ENCODE peak calls at places on chromosomes 4 and X, in six cellular contexts. G, H, D, T, V and F are unnamed samples. For H3K36me3, the result is how much of the 10 kb centered on the place peaks cover.

GRCh38 chr4:187491421-187491820 is 504.1 kb upstream of the ZFP42 start:
- DNase-seq in G (no peak), D (no peak), V (no peak), T (no peak), H (no peak), F (no peak)

GRCh38 chr4:16779028-16779675 is 119.3 kb downstream of the LDB2 start:
- DNase-seq in G (no peak), T (no peak), H (no peak), D (no peak), V (peak), F (no peak)

GRCh38 chr4:140149851-140150635 is 3.9 kb downstream of the MAML3 start:
- DNase-seq in G (peak), H (peak), D (no peak), T (peak), V (peak), F (peak)

GRCh38 chr4:42397635-42398447 is 553 bp downstream of the SHISA3 start:
- DNase-seq in T (no peak), H (no peak), G (peak), D (no peak), V (peak), F (peak)

GRCh38 chr4:146472404-146472803 is 49.3 kb downstream of the SLC10A7 start:
- DNase-seq in V (no peak), H (no peak), T (peak), G (no peak), D (peak), F (no peak)

GRCh38 chr4:83599183-83599582 is 63.3 kb downstream of the GPAT3 start:
- DNase-seq in D (no peak), G (no peak), T (peak), H (no peak), V (peak), F (no peak)

GRCh38 chr4:184387351-184387750 is 87.0 kb downstream of the IRF2 start:
- DNase-seq in T (no peak), G (no peak), V (no peak), H (no peak), D (no peak), F (no peak)

GRCh38 chr4:112515278-112516075 is 503 bp downstream of the NEUROG2 start:
- DNase-seq in V (peak), T (peak), D (no peak), G (no peak), H (no peak), F (peak)

GRCh38 chrX:101744085-101744484 is 84.4 kb upstream of the ARMCX2 start:
- DNase-seq in H (no peak), T (no peak), V (peak), D (no peak), G (no peak), F (peak)

GRCh38 chrX:50913520-50913919 is 3.0 kb downstream of the BMP15 start:
- DNase-seq in V (no peak), G (no peak), T (no peak), H (no peak), D (no peak), F (no peak)

GRCh38 chrX:148634591-148634990 is 134.2 kb downstream of the AFF2 start:
- DNase-seq in V (no peak), T (no peak), G (no peak), H (no peak), D (no peak), F (no peak)

GRCh38 chr4:174427562-174428140 is 94.6 kb downstream of the HPGD start:
- DNase-seq in D (no peak), H (no peak), V (peak), G (no peak), T (no peak), F (no peak)

GRCh38 chrX:70969635-70970481 is 39.0 kb upstream of the SLC7A3 start:
- DNase-seq in H (no peak), V (no peak), T (peak), D (no peak), G (no peak), F (no peak)

GRCh38 chrX:16851827-16852226 is 18.3 kb downstream of the RBBP7 start:
- DNase-seq in V (no peak), D (no peak), G (no peak), T (no peak), H (no peak), F (no peak)

GRCh38 chr4:1792832-1793495 is at the start of gene FGFR3:
- DNase-seq in G (peak), H (no peak), V (peak), T (peak), D (no peak), F (peak)

GRCh38 chrX:80139564-80139963 is 125.0 kb downstream of the TBX22 start:
- DNase-seq in V (no peak), T (peak), G (no peak), D (no peak), H (no peak), F (no peak)

GRCh38 chrX:118612290-118612689 is 115.1 kb upstream of the IL13RA1 start:
- DNase-seq in D (no peak), H (no peak), T (no peak), G (no peak), V (no peak), F (no peak)

GRCh38 chr4:54539500-54540029 is 118.2 kb upstream of the KIT start:
- DNase-seq in V (peak), G (peak), T (peak), H (peak), D (peak), F (peak)

GRCh38 chr4:55397024-55397520 is 1.3 kb downstream of the TMEM165 start:
- DNase-seq in V (peak), H (no peak), G (no peak), T (peak), D (no peak), F (no peak)

GRCh38 chr4:9765091-9765490 is 16.3 kb upstream of the DRD5 start:
- DNase-seq in T (peak), V (peak), D (peak), G (no peak), H (no peak), F (peak)

GRCh38 chr4:155809835-155810234 is 51.0 kb downstream of the GUCY1B1 start:
- DNase-seq in D (peak), G (no peak), V (peak), T (peak), H (no peak), F (no peak)

GRCh38 chrX:118745570-118745969 is 18.2 kb downstream of the IL13RA1 start:
- DNase-seq in H (no peak), T (no peak), D (no peak), V (peak), G (no peak), F (no peak)

GRCh38 chr4:81606796-81607550 is 135.3 kb upstream of the RASGEF1B start:
- DNase-seq in G (no peak), V (peak), H (peak), D (no peak), T (peak), F (no peak)

DNA sequence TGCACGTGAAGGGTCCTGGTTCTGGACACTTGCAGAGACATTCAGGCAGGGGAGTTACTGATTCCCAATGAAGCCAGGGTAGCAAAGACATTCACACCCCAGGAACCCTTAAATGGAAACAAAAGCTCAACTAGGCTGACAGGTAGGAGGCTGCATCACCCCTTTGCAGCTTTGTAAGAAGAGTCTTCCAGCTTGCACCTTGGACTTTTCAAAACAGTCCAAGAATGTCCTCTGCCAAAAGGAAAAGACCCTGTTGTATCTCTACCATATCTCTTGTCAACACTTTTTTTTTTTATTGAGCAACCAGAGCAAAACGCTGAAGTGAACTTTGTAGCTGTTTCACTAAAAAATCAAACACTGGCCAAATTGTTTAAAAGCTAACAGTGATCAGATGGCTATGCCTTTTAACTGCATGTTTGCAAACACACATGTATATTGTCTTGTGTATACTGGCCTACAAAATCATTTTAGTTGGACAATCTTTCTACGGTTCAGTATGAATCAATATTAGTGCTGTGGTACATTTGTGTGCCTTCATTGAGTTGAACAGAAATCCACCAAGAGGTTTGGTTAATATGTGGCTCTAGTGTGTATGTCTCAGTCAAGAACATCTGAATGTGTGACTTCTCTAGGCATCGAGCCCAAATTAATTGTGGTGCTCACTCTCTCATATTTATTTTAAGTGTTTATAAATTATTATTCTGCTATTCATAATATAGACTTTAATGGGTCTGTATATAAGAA is 18.5 kb upstream of the WWC2 start:
- DNase-seq in G (no peak), V (no peak), D (no peak), T (no peak), H (no peak), F (no peak)
- H3K27ac ChIP-seq in G (no peak), V (no peak), D (no peak), T (no peak), H (no peak), F (no peak)

DNA sequence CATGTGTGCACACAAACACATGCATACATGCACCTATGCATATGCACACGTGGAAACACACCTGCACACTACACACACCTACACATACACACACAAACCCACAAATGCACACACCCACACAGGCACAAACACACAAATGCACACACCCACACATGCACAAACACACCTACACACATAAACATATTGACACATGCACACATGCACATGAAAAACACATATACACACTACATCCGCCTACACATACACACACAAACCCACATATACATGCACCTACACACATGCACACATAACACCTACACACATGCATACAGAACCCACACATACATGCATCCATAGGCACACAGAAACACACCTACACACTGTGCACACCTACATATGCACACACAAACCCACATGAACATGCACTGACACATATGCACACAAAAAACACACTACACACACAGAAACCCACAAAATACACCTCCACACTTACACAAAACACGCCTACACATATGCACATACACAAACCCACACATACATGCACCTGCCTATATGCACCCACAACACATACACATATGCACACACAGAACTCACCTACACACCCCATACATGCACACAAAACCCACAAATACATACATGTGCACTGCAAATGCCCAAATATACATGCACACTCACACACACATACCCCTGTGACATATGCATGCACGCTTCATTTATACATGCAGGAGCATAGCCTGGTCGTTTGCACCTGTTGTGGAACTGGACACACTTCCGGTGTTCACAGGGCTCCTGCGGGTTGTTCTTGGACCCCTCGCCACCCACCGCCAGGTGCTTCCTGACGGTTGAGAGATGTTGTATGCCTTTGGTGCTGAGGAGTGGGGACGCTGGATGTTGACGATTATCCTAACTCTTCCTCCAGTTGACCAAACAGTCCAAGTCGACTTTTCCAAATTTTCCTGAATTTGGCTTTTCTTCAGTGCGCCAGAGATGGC is 22.1 kb downstream of the CD99 start:
- DNase-seq in D (no peak), G (no peak), T (no peak), V (no peak), H (no peak), F (no peak)
- H3K36me3 ChIP-seq in D (under half), G (half or more), T (under half), V (under half), H (under half), F (under half)

GRCh38 chr4:127881565-127881869 is 824 bp downstream of the PLK4 start:
- DNase-seq in V (no peak), D (no peak), G (no peak), T (no peak), H (no peak), F (no peak)
- H3K27ac ChIP-seq in V (no peak), D (no peak), G (no peak), T (peak), H (no peak), F (no peak)

DNA sequence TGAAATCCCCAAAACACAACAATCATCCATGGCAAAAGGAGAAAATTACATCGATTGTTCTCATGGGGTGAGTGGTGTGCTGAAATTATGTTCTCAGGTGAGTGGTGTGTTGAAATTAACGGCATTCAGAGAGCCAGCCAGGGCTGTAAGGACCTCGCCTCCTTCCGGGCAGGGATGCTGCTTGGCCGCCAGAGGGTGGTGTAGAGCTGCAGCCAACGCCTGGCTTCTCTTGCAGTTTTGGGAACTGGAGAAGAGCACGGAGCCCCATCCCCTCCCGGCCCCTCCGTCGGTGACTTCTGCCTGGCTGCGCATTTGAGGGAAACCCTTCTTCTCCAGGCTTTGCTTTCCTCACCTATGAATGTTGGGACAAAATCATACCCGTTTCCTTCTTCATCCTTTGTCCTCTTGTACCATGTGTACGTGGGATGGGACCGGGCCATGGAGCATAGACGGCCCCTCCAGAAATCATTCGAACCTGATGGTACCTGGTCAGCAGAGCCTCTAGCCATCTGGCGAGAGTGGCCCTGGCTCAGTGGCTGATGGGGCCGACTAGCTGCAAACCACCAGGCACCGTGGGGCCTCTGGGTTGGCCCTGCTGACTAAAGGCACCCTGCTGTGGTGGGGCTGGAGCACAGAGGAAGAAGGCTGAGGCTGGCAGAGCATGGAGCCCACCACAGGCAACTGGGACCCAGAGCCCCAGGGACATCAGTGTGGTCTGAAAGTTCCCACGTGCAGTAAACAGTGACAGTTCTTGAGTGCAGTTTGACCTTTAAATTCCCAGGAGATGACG is 28.4 kb downstream of the TRMT44 start:
- DNase-seq in D (peak), V (peak), H (peak), G (peak), T (peak), F (peak)
- H3K36me3 ChIP-seq in D (under half), V (under half), H (under half), G (half or more), T (under half), F (under half)

GRCh38 chrX:38882894-38883620 is 81.8 kb downstream of the MID1IP1 start:
- DNase-seq in V (peak), D (no peak), G (no peak), H (no peak), T (no peak), F (no peak)
- H3K27ac ChIP-seq in V (peak), D (no peak), G (no peak), H (no peak), T (no peak), F (no peak)

GRCh38 chr4:24551492-24552330 is 32.6 kb downstream of the DHX15 start:
- DNase-seq in D (no peak), H (no peak), V (peak), G (no peak), T (no peak), F (no peak)
- H3K36me3 ChIP-seq in D (under half), H (under half), V (under half), G (under half), T (under half), F (under half)

GRCh38 chr4:159271857-159272256 is 169.0 kb downstream of the RAPGEF2 start:
- DNase-seq in G (no peak), D (no peak), V (no peak), T (no peak), H (no peak), F (no peak)
- H3K27ac ChIP-seq in G (peak), D (no peak), V (no peak), T (no peak), H (peak), F (peak)

DNA sequence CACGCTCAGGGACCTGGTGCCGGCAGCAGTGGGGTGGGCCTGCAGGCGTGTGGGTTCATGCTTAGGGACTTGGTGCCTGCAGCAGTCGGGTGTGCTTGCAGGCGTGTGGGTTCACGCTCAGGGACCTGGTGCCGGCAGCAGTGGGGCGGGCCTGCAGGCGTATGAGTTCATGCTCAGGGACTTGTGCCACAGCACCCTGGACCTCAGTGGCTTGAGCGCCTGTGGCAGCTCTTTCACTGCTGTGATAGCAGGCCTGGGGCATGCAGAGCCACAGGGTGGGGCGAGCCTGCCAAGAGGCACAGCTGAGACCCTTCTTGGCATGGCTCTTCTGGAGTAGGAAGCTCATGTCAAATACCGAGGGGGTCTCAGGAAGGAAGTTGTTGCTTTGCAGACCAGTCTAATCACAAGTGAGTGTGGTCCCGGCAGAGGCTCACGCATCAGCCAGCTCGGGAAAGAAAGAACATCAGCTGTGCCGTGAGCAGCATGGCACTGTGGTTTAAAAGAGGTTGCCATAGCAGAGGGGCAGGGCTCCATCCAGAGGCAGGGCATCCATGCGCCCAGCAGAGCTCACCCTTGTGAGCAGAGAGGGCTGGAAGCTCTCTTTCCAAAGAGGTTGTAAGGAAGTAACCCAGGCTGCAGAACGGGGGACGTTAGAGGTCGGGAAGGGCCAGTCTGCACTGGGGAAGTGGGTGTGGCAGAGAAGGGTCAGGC is 21.0 kb downstream of the PIGG start:
- DNase-seq in V (no peak), H (no peak), D (no peak), T (no peak), G (no peak), F (no peak)
- H3K36me3 ChIP-seq in V (under half), H (half or more), D (under half), T (under half), G (half or more), F (under half)

GRCh38 chr4:147768113-147768512 is 36.2 kb downstream of the ARHGAP10 start:
- DNase-seq in D (no peak), H (no peak), V (peak), T (no peak), G (no peak), F (no peak)
- H3K27ac ChIP-seq in D (no peak), H (peak), V (no peak), T (no peak), G (no peak), F (no peak)

GRCh38 chr4:5156677-5157076 is 105.4 kb downstream of the STK32B start:
- DNase-seq in D (no peak), V (no peak), T (no peak), G (no peak), H (no peak), F (no peak)

GRCh38 chr4:5157721-5158390 is 106.6 kb downstream of the STK32B start:
- DNase-seq in T (no peak), G (no peak), V (peak), D (no peak), H (peak), F (no peak)

GRCh38 chr4:5158825-5159224 is 107.5 kb downstream of the STK32B start:
- DNase-seq in D (no peak), T (no peak), G (no peak), V (no peak), H (no peak), F (no peak)

GRCh38 chr4:5160668-5161067 is 109.4 kb downstream of the STK32B start:
- DNase-seq in V (no peak), D (no peak), H (no peak), G (no peak), T (no peak), F (no peak)

DNA sequence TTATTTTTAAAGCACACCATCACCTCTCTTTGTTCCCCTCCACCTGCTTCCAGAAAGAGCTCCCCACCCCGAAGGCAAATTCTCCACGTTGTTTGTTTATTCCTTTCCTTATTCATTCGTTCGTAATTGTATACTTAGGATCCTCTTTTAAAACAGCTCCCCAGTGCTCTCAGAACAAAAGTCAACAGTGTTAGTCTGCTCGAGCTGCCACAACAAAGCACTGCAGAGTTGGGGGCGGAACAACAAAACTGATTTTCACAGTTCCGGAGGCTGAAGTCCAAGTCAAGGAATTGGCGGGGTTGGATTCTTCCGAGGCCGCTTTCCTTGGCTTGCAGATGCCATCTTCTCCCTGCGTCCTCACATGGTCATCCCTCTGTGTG is 107.1 kb downstream of the STK32B start:
- DNase-seq in D (no peak), H (peak), T (no peak), V (no peak), G (no peak), F (no peak)
- H3K36me3 ChIP-seq in D (under half), H (under half), T (under half), V (under half), G (under half), F (under half)